ENCODE peak calls at places on chromosomes 6 and 20, in seven cellular contexts. E, Y, A, S, P, N and T are unnamed samples.
A peak's percentile ranks its signal among the peaks of the same experiment; 100 is the strongest.

GRCh38 chr6:35694462-35694861 is 5.7 kb upstream of the FKBP5 start:
- DNase-seq in E (no peak), Y (no peak), A (peak; percentile 38), S (no peak), P (no peak), N (no peak), T (no peak)

GRCh38 chr20:25692499-25692898 is 4.2 kb downstream of the ZNF337 start:
- DNase-seq in E (no peak), Y (no peak), A (no peak), S (no peak), P (no peak), N (no peak), T (no peak)

GRCh38 chr20:38673731-38674177 is 50.5 kb upstream of the SLC32A1 start:
- DNase-seq in E (no peak), Y (no peak), A (peak; percentile 13), S (no peak), P (no peak), N (no peak), T (no peak)

GRCh38 chr20:44092551-44093248 is 94.3 kb downstream of the JPH2 start:
- DNase-seq in E (no peak), Y (no peak), A (peak; percentile 48), S (peak; percentile 44), P (peak; percentile 17), N (no peak), T (no peak)

GRCh38 chr6:152316024-152316423 is 321.1 kb downstream of the SYNE1 start:
- DNase-seq in E (no peak), Y (peak; percentile 81), A (peak; percentile 76), S (peak; percentile 83), P (no peak), N (peak; percentile 27), T (peak; percentile 80)

GRCh38 chr20:45368221-45368980 is 5.4 kb downstream of the SYS1 start:
- DNase-seq in E (no peak), Y (no peak), A (no peak), S (no peak), P (peak; percentile 57), N (no peak), T (no peak)

GRCh38 chr20:37395921-37396519 is 50.1 kb downstream of the SRC start:
- DNase-seq in E (no peak), Y (no peak), A (no peak), S (no peak), P (no peak), N (peak; percentile 44), T (no peak)

GRCh38 chr6:18263561-18264337 is 581 bp downstream of the DEK start:
- DNase-seq in E (peak; percentile 67), Y (no peak), A (peak; percentile 56), S (peak; percentile 81), P (peak; percentile 46), N (peak; percentile 79), T (peak; percentile 81)

GRCh38 chr20:58583586-58583985 is 67.5 kb upstream of the STX16 start:
- DNase-seq in E (no peak), Y (no peak), A (no peak), S (peak; percentile 27), P (no peak), N (no peak), T (no peak)

GRCh38 chr6:133707456-133707855 is 181.5 kb upstream of the TCF21 start:
- DNase-seq in E (no peak), Y (no peak), A (peak; percentile 98), S (no peak), P (peak; percentile 41), N (no peak), T (no peak)

GRCh38 chr6:133701633-133702331 is 187.1 kb upstream of the TCF21 start:
- DNase-seq in E (peak; percentile 13), Y (no peak), A (peak; percentile 39), S (no peak), P (no peak), N (peak; percentile 36), T (no peak)

GRCh38 chr6:133705071-133705470 is 183.8 kb upstream of the TCF21 start:
- DNase-seq in E (no peak), Y (no peak), A (peak; percentile 67), S (no peak), P (no peak), N (no peak), T (no peak)

GRCh38 chr6:133705731-133706130 is 183.2 kb upstream of the TCF21 start:
- DNase-seq in E (no peak), Y (no peak), A (peak; percentile 79), S (no peak), P (no peak), N (no peak), T (no peak)

GRCh38 chr6:133704371-133704770 is 184.5 kb upstream of the TCF21 start:
- DNase-seq in E (no peak), Y (no peak), A (peak; percentile 30), S (no peak), P (no peak), N (no peak), T (no peak)
- H3K27ac ChIP-seq in E (no peak overlapping the region), Y (no peak overlapping the region), A (peak overlapping the region; percentile 43), S (no peak overlapping the region), P (no peak overlapping the region), N (peak overlapping the region; percentile 41), T (no peak overlapping the region)

DNA sequence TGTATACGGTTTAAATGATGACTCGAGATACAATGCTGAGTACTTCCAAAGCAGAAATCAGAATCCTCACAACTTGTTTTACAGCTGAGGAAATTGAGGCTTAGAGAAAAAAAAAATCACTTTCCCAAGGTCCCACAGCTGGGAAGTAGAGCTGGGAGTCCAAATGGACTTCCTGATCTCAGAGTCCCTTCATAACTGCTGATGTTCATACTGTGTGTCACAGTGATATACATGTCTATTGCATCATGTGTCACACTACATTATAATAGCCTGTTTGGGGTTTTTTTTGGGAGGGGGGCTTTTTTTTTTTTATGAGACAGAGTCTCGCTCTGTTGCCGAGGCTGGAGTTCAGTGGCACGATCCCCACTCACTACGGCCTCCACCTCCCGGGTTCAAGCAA is 8.5 kb downstream of the HM13 start:
- DNase-seq in E (no peak), Y (no peak), A (no peak), S (no peak), P (no peak), N (no peak), T (no peak)
- H3K27ac ChIP-seq in E (no peak overlapping the region), Y (no peak overlapping the region), A (no peak overlapping the region), S (no peak overlapping the region), P (no peak overlapping the region), N (no peak overlapping the region), T (no peak overlapping the region)

GRCh38 chr20:62382306-62383198 is 4.4 kb upstream of the RPS21 start:
- DNase-seq in E (peak; percentile 86), Y (peak; percentile 73), A (peak; percentile 62), S (peak; percentile 88), P (peak; percentile 71), N (peak; percentile 76), T (no peak)
- H3K27ac ChIP-seq in E (no peak overlapping the region), Y (no peak overlapping the region), A (no peak overlapping the region), S (no peak overlapping the region), P (no peak overlapping the region), N (peak overlapping the region; percentile 9), T (peak overlapping the region; percentile 3)

DNA sequence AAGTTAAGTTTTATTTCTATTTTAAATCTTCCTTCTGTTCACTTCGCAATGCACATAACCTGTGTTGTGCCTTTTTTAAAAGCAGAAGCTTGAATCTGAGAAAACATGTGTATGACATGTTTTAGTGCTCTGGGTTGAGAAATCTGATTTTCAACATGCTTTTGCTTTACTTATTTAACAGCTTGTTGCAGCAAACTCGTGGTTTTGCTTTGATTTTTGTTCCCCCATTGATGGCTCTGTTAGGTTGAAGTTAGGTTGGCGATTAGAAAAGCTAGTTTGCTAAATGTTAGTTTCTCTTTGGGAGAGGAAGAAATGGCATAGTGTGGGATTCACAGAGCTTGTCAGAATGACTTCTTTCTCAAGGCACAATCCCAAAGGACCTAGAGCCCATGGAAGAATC is 170.8 kb downstream of the TMEM242 start:
- DNase-seq in E (no peak), Y (no peak), A (no peak), S (no peak), P (no peak), N (no peak), T (no peak)
- H3K27ac ChIP-seq in E (no peak overlapping the region), Y (no peak overlapping the region), A (no peak overlapping the region), S (no peak overlapping the region), P (no peak overlapping the region), N (no peak overlapping the region), T (no peak overlapping the region)

DNA sequence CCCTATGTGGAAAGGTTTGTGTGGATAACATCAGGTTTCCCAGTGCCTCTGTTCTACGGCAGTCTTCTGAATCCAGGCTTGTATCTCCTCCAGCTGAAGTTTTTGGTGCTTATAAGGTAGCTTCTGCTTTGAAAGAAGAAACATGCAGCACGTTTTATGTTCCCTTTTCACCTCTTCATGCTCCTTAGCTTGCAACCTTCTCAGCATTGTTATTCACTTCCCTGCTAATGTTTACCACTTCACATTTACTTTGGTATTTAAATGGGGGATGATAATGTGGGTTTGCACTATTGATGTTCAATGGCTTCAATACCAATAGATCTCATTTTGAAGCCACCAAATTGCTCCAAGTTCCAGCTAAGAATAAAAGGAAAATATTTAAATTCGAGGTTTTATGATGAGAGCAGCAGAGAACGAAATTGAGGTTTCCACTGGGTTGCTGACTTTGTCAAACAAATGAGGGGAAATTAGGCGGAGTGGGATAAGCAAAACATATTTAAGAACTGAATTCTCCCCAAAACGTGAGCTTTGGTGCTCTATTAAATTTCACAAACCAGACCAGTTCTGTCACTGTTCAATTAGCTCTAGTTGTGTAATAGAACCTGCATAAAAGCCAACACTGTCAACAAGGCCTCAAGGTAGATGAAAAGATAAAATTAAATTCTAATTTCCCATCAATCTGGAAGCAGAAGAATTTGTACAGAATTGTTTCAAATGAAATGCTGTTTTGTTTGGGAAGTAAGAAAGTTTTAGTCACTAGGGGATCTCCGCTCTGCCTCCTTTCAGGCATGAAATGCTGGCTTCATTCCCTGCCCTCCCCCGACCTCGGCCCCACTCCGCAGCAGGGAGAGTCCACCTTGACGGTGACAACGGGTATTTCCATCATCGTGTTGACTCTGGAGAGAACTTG is 1.4 kb downstream of the IL22RA2 start:
- DNase-seq in E (no peak), Y (no peak), A (no peak), S (no peak), P (no peak), N (no peak), T (no peak)
- H3K27ac ChIP-seq in E (no peak overlapping the region), Y (no peak overlapping the region), A (no peak overlapping the region), S (no peak overlapping the region), P (no peak overlapping the region), N (no peak overlapping the region), T (no peak overlapping the region)

GRCh38 chr6:115753446-115753845 is 307.2 kb downstream of the FRK start:
- DNase-seq in E (no peak), Y (no peak), A (no peak), S (no peak), P (no peak), N (no peak), T (no peak)

GRCh38 chr6:115750292-115750691 is 310.4 kb downstream of the FRK start:
- DNase-seq in E (no peak), Y (no peak), A (no peak), S (no peak), P (no peak), N (no peak), T (no peak)

GRCh38 chr6:115747719-115748118 is 313.0 kb downstream of the FRK start:
- DNase-seq in E (no peak), Y (no peak), A (no peak), S (no peak), P (no peak), N (no peak), T (no peak)

DNA sequence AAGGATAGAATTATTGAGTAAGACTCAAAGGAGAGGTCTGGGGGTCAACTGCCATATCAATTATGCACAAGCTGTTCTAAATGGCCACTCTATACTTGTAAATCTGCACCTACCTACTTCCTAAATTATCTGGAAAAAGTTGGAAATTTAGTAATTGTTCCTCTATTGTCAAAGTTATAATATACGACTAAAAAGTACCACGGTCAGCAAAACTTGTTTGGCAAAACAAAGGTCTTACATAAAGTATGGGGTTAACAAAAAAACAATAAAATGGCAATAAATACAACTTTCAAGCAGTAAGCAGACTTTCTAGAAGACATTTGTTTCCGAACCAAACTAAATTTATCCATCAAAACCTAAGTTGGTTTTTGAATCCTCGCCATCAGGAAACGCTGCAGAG is 309.7 kb downstream of the FRK start:
- DNase-seq in E (no peak), Y (no peak), A (no peak), S (no peak), P (no peak), N (no peak), T (no peak)
- H3K27ac ChIP-seq in E (no peak overlapping the region), Y (no peak overlapping the region), A (no peak overlapping the region), S (no peak overlapping the region), P (no peak overlapping the region), N (no peak overlapping the region), T (no peak overlapping the region)